ENCODE peak calls at places on chromosomes 16 and 17, in eight cellular contexts. One of them, this sample, is unnamed.

GRCh38 chr16:72658888-72659717 is 388.8 kb downstream of the ZFHX3 start:
- DNase-seq in pancreas: no peak
- DNase-seq in WTC11: no peak
- DNase-seq in astrocyte of the spinal cord: peak; percentile 15
- DNase-seq in omental fat pad: no peak
- DNase-seq in CD8-positive, alpha-beta T cell: no peak
- DNase-seq in H9: no peak
- DNase-seq in left ventricle myocardium inferior: no peak
- DNase-seq in this sample: no peak

GRCh38 chr17:55334881-55335523 is 70.2 kb downstream of the HLF start:
- DNase-seq in pancreas: no peak
- DNase-seq in WTC11: no peak
- DNase-seq in astrocyte of the spinal cord: no peak
- DNase-seq in omental fat pad: no peak
- DNase-seq in CD8-positive, alpha-beta T cell: no peak
- DNase-seq in H9: no peak
- DNase-seq in left ventricle myocardium inferior: no peak
- DNase-seq in this sample: no peak

GRCh38 chr16:48335961-48336360 is 49.3 kb downstream of the SIAH1 start:
- DNase-seq in pancreas: no peak
- DNase-seq in WTC11: no peak
- DNase-seq in astrocyte of the spinal cord: peak; percentile 71
- DNase-seq in omental fat pad: no peak
- DNase-seq in CD8-positive, alpha-beta T cell: no peak
- DNase-seq in H9: no peak
- DNase-seq in left ventricle myocardium inferior: no peak
- DNase-seq in this sample: no peak

GRCh38 chr17:35372846-35373531 is 432 bp downstream of the SLFN11 start:
- DNase-seq in pancreas: peak; percentile 18
- DNase-seq in WTC11: peak; percentile 46
- DNase-seq in astrocyte of the spinal cord: no peak
- DNase-seq in omental fat pad: no peak
- DNase-seq in CD8-positive, alpha-beta T cell: no peak
- DNase-seq in H9: peak; percentile 41
- DNase-seq in left ventricle myocardium inferior: peak; percentile 16
- DNase-seq in this sample: peak; percentile 26

GRCh38 chr16:23857901-23858300 is 22.1 kb downstream of the PRKCB start:
- DNase-seq in pancreas: no peak
- DNase-seq in WTC11: no peak
- DNase-seq in astrocyte of the spinal cord: no peak
- DNase-seq in omental fat pad: no peak
- DNase-seq in CD8-positive, alpha-beta T cell: no peak
- DNase-seq in H9: no peak
- DNase-seq in left ventricle myocardium inferior: no peak
- DNase-seq in this sample: no peak

GRCh38 chr17:41140360-41141132 is at the start of gene KRTAP4-6:
- DNase-seq in pancreas: no peak
- DNase-seq in WTC11: no peak
- DNase-seq in astrocyte of the spinal cord: peak; percentile 70
- DNase-seq in omental fat pad: no peak
- DNase-seq in CD8-positive, alpha-beta T cell: no peak
- DNase-seq in H9: no peak
- DNase-seq in left ventricle myocardium inferior: no peak
- DNase-seq in this sample: no peak

GRCh38 chr17:14471052-14471451 is 170.2 kb downstream of the HS3ST3B1 start:
- DNase-seq in pancreas: no peak
- DNase-seq in WTC11: no peak
- DNase-seq in astrocyte of the spinal cord: peak; percentile 83
- DNase-seq in omental fat pad: no peak
- DNase-seq in CD8-positive, alpha-beta T cell: no peak
- DNase-seq in H9: no peak
- DNase-seq in left ventricle myocardium inferior: no peak
- DNase-seq in this sample: no peak

GRCh38 chr17:69492410-69493071 is 78.0 kb downstream of the MAP2K6 start:
- DNase-seq in pancreas: no peak
- DNase-seq in WTC11: peak; percentile 59
- DNase-seq in astrocyte of the spinal cord: peak; percentile 88
- DNase-seq in omental fat pad: no peak
- DNase-seq in CD8-positive, alpha-beta T cell: no peak
- DNase-seq in H9: peak; percentile 88
- DNase-seq in left ventricle myocardium inferior: no peak
- DNase-seq in this sample: no peak

GRCh38 chr17:2266045-2266864 is 37.3 kb downstream of the SMG6 start:
- DNase-seq in pancreas: no peak
- DNase-seq in WTC11: no peak
- DNase-seq in astrocyte of the spinal cord: no peak
- DNase-seq in omental fat pad: no peak
- DNase-seq in CD8-positive, alpha-beta T cell: peak; percentile 58
- DNase-seq in H9: no peak
- DNase-seq in left ventricle myocardium inferior: no peak
- DNase-seq in this sample: peak; percentile 64

GRCh38 chr17:35577826-35578194 is 561 bp downstream of the PEX12 start:
- DNase-seq in pancreas: no peak
- DNase-seq in WTC11: no peak
- DNase-seq in astrocyte of the spinal cord: peak; percentile 9
- DNase-seq in omental fat pad: no peak
- DNase-seq in CD8-positive, alpha-beta T cell: no peak
- DNase-seq in H9: no peak
- DNase-seq in left ventricle myocardium inferior: no peak
- DNase-seq in this sample: no peak

GRCh38 chr17:62641101-62641500 is 13.6 kb downstream of the MRC2 start:
- DNase-seq in pancreas: no peak
- DNase-seq in WTC11: peak; percentile 10
- DNase-seq in astrocyte of the spinal cord: no peak
- DNase-seq in omental fat pad: no peak
- DNase-seq in CD8-positive, alpha-beta T cell: no peak
- DNase-seq in H9: no peak
- DNase-seq in left ventricle myocardium inferior: no peak
- DNase-seq in this sample: no peak

GRCh38 chr17:62631936-62632924 is 4.8 kb downstream of the MRC2 start:
- DNase-seq in pancreas: no peak
- DNase-seq in WTC11: no peak
- DNase-seq in astrocyte of the spinal cord: no peak
- DNase-seq in omental fat pad: no peak
- DNase-seq in CD8-positive, alpha-beta T cell: no peak
- DNase-seq in H9: no peak
- DNase-seq in left ventricle myocardium inferior: no peak
- DNase-seq in this sample: no peak

GRCh38 chr17:62643496-62643895 is 16.0 kb downstream of the MRC2 start:
- DNase-seq in pancreas: no peak
- DNase-seq in WTC11: no peak
- DNase-seq in astrocyte of the spinal cord: no peak
- DNase-seq in omental fat pad: no peak
- DNase-seq in CD8-positive, alpha-beta T cell: no peak
- DNase-seq in H9: no peak
- DNase-seq in left ventricle myocardium inferior: no peak
- DNase-seq in this sample: no peak

GRCh38 chr17:62637809-62638208 is 10.3 kb downstream of the MRC2 start:
- DNase-seq in pancreas: no peak
- DNase-seq in WTC11: peak; percentile 77
- DNase-seq in astrocyte of the spinal cord: no peak
- DNase-seq in omental fat pad: no peak
- DNase-seq in CD8-positive, alpha-beta T cell: no peak
- DNase-seq in H9: peak; percentile 84
- DNase-seq in left ventricle myocardium inferior: no peak
- DNase-seq in this sample: no peak
- TF ChIP-seq CTCF in pancreas: no peak
- TF ChIP-seq CTCF in WTC11: no peak
- TF ChIP-seq CTCF in astrocyte of the spinal cord: no peak
- TF ChIP-seq CTCF in omental fat pad: no peak
- TF ChIP-seq CTCF in CD8-positive, alpha-beta T cell: no peak
- TF ChIP-seq CTCF in H9: peak; percentile 53
- TF ChIP-seq CTCF in left ventricle myocardium inferior: no peak
- TF ChIP-seq CTCF in this sample: no peak

GRCh38 chr17:58094118-58094517 is 10.9 kb downstream of the DYNLL2 start:
- DNase-seq in pancreas: no peak
- DNase-seq in WTC11: no peak
- DNase-seq in astrocyte of the spinal cord: no peak
- DNase-seq in omental fat pad: no peak
- DNase-seq in CD8-positive, alpha-beta T cell: no peak
- DNase-seq in H9: no peak
- DNase-seq in left ventricle myocardium inferior: no peak
- DNase-seq in this sample: no peak

GRCh38 chr17:58092797-58093385 is 9.7 kb downstream of the DYNLL2 start:
- DNase-seq in pancreas: no peak
- DNase-seq in WTC11: no peak
- DNase-seq in astrocyte of the spinal cord: no peak
- DNase-seq in omental fat pad: no peak
- DNase-seq in CD8-positive, alpha-beta T cell: no peak
- DNase-seq in H9: no peak
- DNase-seq in left ventricle myocardium inferior: no peak
- DNase-seq in this sample: no peak

GRCh38 chr17:58097384-58098088 is 14.3 kb downstream of the DYNLL2 start:
- DNase-seq in pancreas: no peak
- DNase-seq in WTC11: no peak
- DNase-seq in astrocyte of the spinal cord: no peak
- DNase-seq in omental fat pad: no peak
- DNase-seq in CD8-positive, alpha-beta T cell: no peak
- DNase-seq in H9: no peak
- DNase-seq in left ventricle myocardium inferior: no peak
- DNase-seq in this sample: no peak

GRCh38 chr17:58100506-58100905 is 17.3 kb downstream of the DYNLL2 start:
- DNase-seq in pancreas: no peak
- DNase-seq in WTC11: no peak
- DNase-seq in astrocyte of the spinal cord: no peak
- DNase-seq in omental fat pad: no peak
- DNase-seq in CD8-positive, alpha-beta T cell: no peak
- DNase-seq in H9: no peak
- DNase-seq in left ventricle myocardium inferior: no peak
- DNase-seq in this sample: no peak

DNA sequence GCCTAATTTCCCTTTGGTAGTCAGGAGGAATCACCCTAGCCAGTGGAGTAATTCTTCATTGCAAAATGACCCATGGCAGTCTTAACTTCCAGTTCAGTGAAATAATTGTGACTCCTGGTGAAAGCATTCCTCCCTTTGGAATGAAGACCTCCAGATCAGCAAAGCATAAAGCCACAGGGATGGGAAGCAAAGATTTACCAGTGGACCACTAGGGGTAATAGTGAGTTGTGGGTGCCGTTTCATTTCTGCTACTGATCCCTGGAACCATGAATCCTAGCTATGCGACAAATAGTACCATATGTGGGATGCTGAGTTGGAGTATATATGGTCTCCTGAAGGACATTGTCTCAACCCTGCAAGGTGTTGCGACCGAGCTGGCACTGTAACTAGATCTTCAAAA is 13.7 kb downstream of the DYNLL2 start:
- DNase-seq in pancreas: no peak
- DNase-seq in WTC11: no peak
- DNase-seq in astrocyte of the spinal cord: no peak
- DNase-seq in omental fat pad: no peak
- DNase-seq in CD8-positive, alpha-beta T cell: no peak
- DNase-seq in H9: no peak
- DNase-seq in left ventricle myocardium inferior: no peak
- DNase-seq in this sample: no peak
- TF ChIP-seq CTCF in pancreas: no peak
- TF ChIP-seq CTCF in WTC11: no peak
- TF ChIP-seq CTCF in astrocyte of the spinal cord: peak; percentile 21
- TF ChIP-seq CTCF in omental fat pad: no peak
- TF ChIP-seq CTCF in CD8-positive, alpha-beta T cell: no peak
- TF ChIP-seq CTCF in H9: peak; percentile 58
- TF ChIP-seq CTCF in left ventricle myocardium inferior: no peak
- TF ChIP-seq CTCF in this sample: no peak

GRCh38 chr17:58083491-58084316 is 485 bp downstream of the DYNLL2 start:
- DNase-seq in pancreas: peak; percentile 53
- DNase-seq in WTC11: no peak
- DNase-seq in astrocyte of the spinal cord: peak; percentile 42
- DNase-seq in omental fat pad: no peak
- DNase-seq in CD8-positive, alpha-beta T cell: peak; percentile 48
- DNase-seq in H9: peak; percentile 33
- DNase-seq in left ventricle myocardium inferior: peak; percentile 76
- DNase-seq in this sample: peak; percentile 89

GRCh38 chr17:58082870-58083490 is at the start of gene DYNLL2:
- DNase-seq in pancreas: peak; percentile 93
- DNase-seq in WTC11: peak; percentile 97
- DNase-seq in astrocyte of the spinal cord: peak; percentile 88
- DNase-seq in omental fat pad: peak; percentile 76
- DNase-seq in CD8-positive, alpha-beta T cell: peak; percentile 76
- DNase-seq in H9: peak; percentile 99
- DNase-seq in left ventricle myocardium inferior: peak; percentile 95
- DNase-seq in this sample: peak; percentile 98

GRCh38 chr17:58082341-58082869 is 814 bp upstream of the DYNLL2 start:
- DNase-seq in pancreas: no peak
- DNase-seq in WTC11: peak; percentile 37
- DNase-seq in astrocyte of the spinal cord: no peak
- DNase-seq in omental fat pad: no peak
- DNase-seq in CD8-positive, alpha-beta T cell: no peak
- DNase-seq in H9: no peak
- DNase-seq in left ventricle myocardium inferior: no peak
- DNase-seq in this sample: no peak

GRCh38 chr17:58081641-58082340 is 1.4 kb upstream of the DYNLL2 start:
- DNase-seq in pancreas: no peak
- DNase-seq in WTC11: no peak
- DNase-seq in astrocyte of the spinal cord: no peak
- DNase-seq in omental fat pad: no peak
- DNase-seq in CD8-positive, alpha-beta T cell: no peak
- DNase-seq in H9: peak; percentile 62
- DNase-seq in left ventricle myocardium inferior: no peak
- DNase-seq in this sample: peak; percentile 35

GRCh38 chr17:58079300-58080033 is 3.8 kb upstream of the DYNLL2 start:
- DNase-seq in pancreas: no peak
- DNase-seq in WTC11: no peak
- DNase-seq in astrocyte of the spinal cord: no peak
- DNase-seq in omental fat pad: no peak
- DNase-seq in CD8-positive, alpha-beta T cell: no peak
- DNase-seq in H9: peak; percentile 19
- DNase-seq in left ventricle myocardium inferior: no peak
- DNase-seq in this sample: no peak
- TF ChIP-seq CTCF in pancreas: no peak
- TF ChIP-seq CTCF in WTC11: no peak
- TF ChIP-seq CTCF in astrocyte of the spinal cord: no peak
- TF ChIP-seq CTCF in omental fat pad: no peak
- TF ChIP-seq CTCF in CD8-positive, alpha-beta T cell: no peak
- TF ChIP-seq CTCF in H9: no peak
- TF ChIP-seq CTCF in left ventricle myocardium inferior: no peak
- TF ChIP-seq CTCF in this sample: no peak

DNA sequence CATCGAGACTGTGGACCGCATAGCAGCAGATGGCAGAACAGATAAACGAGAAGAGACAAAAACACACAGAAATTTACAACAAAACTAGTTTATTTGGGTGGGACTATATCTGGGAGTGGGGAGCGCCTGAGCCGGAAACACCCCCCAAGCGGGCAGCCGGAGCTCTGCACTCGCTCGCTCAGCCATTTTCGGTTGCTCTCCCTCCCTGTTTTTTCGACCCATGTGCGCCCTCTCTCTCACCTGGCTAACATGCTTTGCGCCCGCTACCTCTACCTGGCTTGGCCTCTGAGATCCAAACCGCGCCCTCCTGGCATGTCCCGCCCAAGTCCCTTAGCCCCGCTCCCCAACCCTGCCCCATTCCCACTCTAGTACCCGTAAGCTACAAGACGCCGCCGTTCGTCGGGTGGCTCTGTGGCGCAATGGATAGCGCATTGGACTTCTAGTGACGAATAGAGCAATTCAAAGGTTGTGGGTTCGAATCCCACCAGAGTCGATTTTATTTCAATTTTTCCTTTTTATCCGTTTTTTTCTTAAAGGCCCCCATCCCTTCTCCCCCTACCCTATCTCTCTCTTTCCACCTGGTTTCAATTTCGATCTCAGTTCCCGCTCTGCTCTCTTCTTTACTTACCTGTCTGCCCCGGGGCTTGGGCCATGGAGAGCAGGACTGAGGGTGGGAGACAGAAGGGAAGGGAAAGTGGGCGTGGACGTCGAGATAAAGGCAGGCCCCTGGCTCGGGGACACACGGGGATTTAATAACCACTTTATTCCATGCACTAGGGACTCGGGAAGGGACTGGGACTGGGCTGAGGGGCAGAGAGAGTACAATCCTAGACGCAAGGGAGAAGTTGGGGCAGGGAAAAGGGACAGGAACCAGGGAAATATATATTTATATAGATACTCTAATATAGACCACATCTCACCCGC is 2.5 kb upstream of the ALOXE3 start:
- DNase-seq in pancreas: peak; percentile 69
- DNase-seq in WTC11: peak; percentile 92
- DNase-seq in astrocyte of the spinal cord: peak; percentile 81
- DNase-seq in omental fat pad: no peak
- DNase-seq in CD8-positive, alpha-beta T cell: no peak
- DNase-seq in H9: peak; percentile 97
- DNase-seq in left ventricle myocardium inferior: no peak
- DNase-seq in this sample: peak; percentile 78
- TF ChIP-seq CTCF in pancreas: no peak
- TF ChIP-seq CTCF in WTC11: no peak
- TF ChIP-seq CTCF in astrocyte of the spinal cord: peak; percentile 43
- TF ChIP-seq CTCF in omental fat pad: no peak
- TF ChIP-seq CTCF in CD8-positive, alpha-beta T cell: peak; percentile 54
- TF ChIP-seq CTCF in H9: peak; percentile 63
- TF ChIP-seq CTCF in left ventricle myocardium inferior: peak; percentile 34
- TF ChIP-seq CTCF in this sample: peak; percentile 5